ENCODE peak calls at places on chromosomes 5 and 9, in eight cellular contexts. N, W, Y, I, B, P, L and C are unnamed samples. For H3K36me3 and H3K27me3, the result is how much of the 10 kb centered on the place peaks cover.

GRCh38 chr9:2163231-2163885 is 148.2 kb downstream of the SMARCA2 start:
- DNase-seq in N (no peak), W (no peak), Y (no peak), I (no peak), B (peak), P (no peak), L (no peak), C (peak)

GRCh38 chr9:6873862-6874261 is 116.1 kb downstream of the KDM4C start:
- DNase-seq in N (no peak), W (no peak), Y (no peak), I (no peak), B (peak), P (no peak), L (peak), C (no peak)

GRCh38 chr5:146620031-146620662 is 104.2 kb upstream of the GPR151 start:
- DNase-seq in N (no peak), W (no peak), Y (no peak), I (no peak), B (no peak), P (no peak), L (no peak), C (no peak)

GRCh38 chr5:75617746-75618352 is 6.6 kb downstream of the ANKDD1B start:
- DNase-seq in N (no peak), W (no peak), Y (no peak), I (no peak), B (no peak), P (no peak), L (peak), C (peak)

GRCh38 chr5:179342577-179342976 is 2.7 kb downstream of the ADAMTS2 start:
- DNase-seq in N (no peak), W (peak), Y (no peak), I (no peak), B (no peak), P (no peak), L (peak), C (no peak)

GRCh38 chr5:114319821-114320220 is 42.0 kb upstream of the KCNN2 start:
- DNase-seq in N (no peak), W (no peak), Y (no peak), I (no peak), B (no peak), P (no peak), L (no peak), C (peak)

GRCh38 chr9:91126761-91127420 is 234.8 kb downstream of the AUH start:
- DNase-seq in N (no peak), W (no peak), Y (no peak), I (no peak), B (no peak), P (no peak), L (no peak), C (no peak)

GRCh38 chr9:126126012-126126411 is 200.6 kb upstream of the MVB12B start:
- DNase-seq in N (no peak), W (no peak), Y (no peak), I (no peak), B (no peak), P (no peak), L (no peak), C (no peak)

GRCh38 chr5:126452477-126452876 is 29.3 kb downstream of the GRAMD2B start:
- DNase-seq in N (no peak), W (no peak), Y (no peak), I (no peak), B (no peak), P (no peak), L (no peak), C (peak)

GRCh38 chr9:4666042-4666699 is at the start of gene SPATA6L:
- DNase-seq in N (peak), W (peak), Y (no peak), I (peak), B (peak), P (peak), L (no peak), C (peak)

DNA sequence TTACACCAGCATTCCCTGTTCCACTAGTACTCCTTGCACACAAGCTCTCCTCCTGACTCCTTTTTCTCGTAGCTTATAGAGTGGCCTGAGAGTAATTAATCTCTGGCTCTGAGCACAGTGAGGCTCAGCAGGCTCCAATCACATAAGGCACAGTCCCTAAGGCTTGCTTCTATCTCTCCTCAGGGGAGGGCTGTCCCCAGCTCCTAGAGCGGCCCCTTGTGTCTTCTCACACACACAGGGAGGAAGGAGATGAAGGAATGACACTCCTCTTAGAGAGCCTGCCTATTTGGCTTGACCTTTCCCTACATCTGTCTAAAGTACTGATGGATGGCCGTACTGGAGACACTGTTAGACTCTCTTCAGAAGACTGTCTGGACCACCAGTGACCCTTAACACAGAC is 13.0 kb downstream of the TAS2R1 start:
- DNase-seq in N (no peak), W (no peak), Y (no peak), I (no peak), B (no peak), P (no peak), L (peak), C (no peak)
- TF ChIP-seq CTCF in N (no peak), W (no peak), Y (peak), I (no peak), B (no peak), P (no peak), L (no peak), C (no peak)

GRCh38 chr5:177089825-177090641 is 3.3 kb downstream of the FGFR4 start:
- DNase-seq in N (no peak), W (no peak), Y (no peak), I (no peak), B (no peak), P (no peak), L (no peak), C (no peak)
- H3K36me3 ChIP-seq in N (under half), W (under half), Y (under half), I (under half), B (under half), P (under half), L (under half), C (under half)

DNA sequence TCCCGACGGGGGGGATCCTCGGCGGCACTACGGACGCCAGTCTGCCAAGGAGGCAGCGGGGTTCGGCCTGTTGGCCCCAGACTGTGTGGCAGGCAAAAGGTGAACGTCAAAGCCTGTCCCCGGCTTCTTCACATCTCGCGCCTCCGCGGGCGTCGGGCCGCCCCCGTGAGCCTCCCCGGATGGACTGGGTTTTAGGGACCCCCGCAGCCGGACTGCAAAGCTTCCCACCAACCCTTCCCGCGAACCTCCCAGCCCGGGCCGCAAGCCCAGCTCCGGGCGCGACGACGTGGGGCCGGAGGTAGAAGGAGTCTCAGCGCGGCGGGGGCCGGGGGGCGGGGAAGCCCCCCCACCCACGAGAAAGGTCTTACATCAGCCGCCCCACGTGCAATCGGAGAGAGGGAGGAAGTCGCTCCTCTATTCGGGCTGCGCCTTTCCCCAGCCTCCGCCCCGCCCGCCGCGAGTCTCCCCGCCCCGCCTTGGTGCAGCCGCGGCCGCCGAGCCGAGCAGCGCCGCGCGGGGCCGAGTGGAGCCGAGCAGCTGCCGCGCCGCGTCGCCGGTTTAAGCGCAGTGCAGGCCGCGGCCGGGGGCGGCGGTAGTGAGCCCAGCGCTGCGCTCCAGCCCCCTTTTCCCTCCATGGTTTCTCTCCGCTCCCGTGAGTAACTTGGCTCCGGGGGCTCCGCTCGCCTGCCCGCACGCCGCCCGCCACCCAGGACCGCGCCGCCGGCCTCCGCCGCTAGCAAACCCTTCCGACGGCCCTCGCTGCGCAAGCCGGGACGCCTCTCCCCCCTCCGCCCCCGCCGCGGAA is at the start of gene ANP32B:
- DNase-seq in N (peak), W (peak), Y (peak), I (peak), B (peak), P (peak), L (peak), C (peak)
- H3K27me3 ChIP-seq in N (under half), W (under half), Y (under half), I (under half), B (under half), P (under half), L (under half), C (under half)

DNA sequence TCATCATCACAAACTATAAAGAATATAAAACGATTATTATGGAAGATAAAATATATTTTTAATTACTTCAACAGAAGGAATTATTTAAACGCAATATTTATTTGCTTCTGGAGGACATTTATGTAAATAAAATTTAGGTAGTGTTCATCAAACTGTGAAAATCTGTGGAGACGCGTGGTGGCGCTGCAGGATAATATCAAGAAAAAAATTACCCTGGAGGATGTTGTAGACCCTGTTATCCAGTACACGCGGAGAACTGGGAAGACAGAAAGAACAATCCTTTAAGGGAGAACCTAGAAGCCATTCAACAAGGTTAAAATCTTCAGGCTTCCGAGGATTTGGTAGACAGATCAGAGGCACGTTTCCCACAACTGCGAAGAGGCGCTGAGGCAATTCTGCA is at the start of gene PCDHB12:
- DNase-seq in N (no peak), W (no peak), Y (no peak), I (no peak), B (no peak), P (no peak), L (no peak), C (no peak)
- TF ChIP-seq CTCF in N (peak), W (no peak), Y (peak), I (no peak), B (no peak), P (peak), L (no peak), C (no peak)

GRCh38 chr9:131119600-131119999 is 5.8 kb upstream of the NUP214 start:
- DNase-seq in N (no peak), W (no peak), Y (no peak), I (no peak), B (no peak), P (no peak), L (no peak), C (no peak)

GRCh38 chr9:131113655-131114563 is 11.5 kb upstream of the NUP214 start:
- DNase-seq in N (no peak), W (peak), Y (no peak), I (no peak), B (no peak), P (no peak), L (no peak), C (no peak)

GRCh38 chr9:131116281-131117101 is 8.9 kb upstream of the NUP214 start:
- DNase-seq in N (no peak), W (no peak), Y (no peak), I (peak), B (no peak), P (peak), L (no peak), C (no peak)

GRCh38 chr9:131117762-131118145 is 7.6 kb upstream of the NUP214 start:
- DNase-seq in N (no peak), W (no peak), Y (no peak), I (no peak), B (no peak), P (no peak), L (no peak), C (no peak)

GRCh38 chr9:131117111-131117761 is 8.2 kb upstream of the NUP214 start:
- DNase-seq in N (no peak), W (no peak), Y (no peak), I (no peak), B (no peak), P (no peak), L (no peak), C (no peak)
- H3K36me3 ChIP-seq in N (under half), W (under half), Y (under half), I (under half), B (under half), P (half or more), L (under half), C (under half)